ENCODE peak calls at places on chromosomes 2 and 18, in ten cellular contexts. Q is transverse colon, L is cardiac fibroblast, D is astrocyte of the cerebellum, C is epithelial cell of esophagus, K is osteoblast, S is lung, Z is mucosa of descending colon, E is AG10803, V is right cardiac atrium. N is an unnamed sample.

GRCh38 chr2:29731948-29732347 is 189.4 kb downstream of the ALK start:
- DNase-seq in E (no peak), Z (no peak), S (no peak), L (no peak), D (no peak), C (no peak), Q (no peak), K (no peak), V (no peak), N (no peak)

GRCh38 chr2:168307379-168307778 is 60.0 kb upstream of the STK39 start:
- DNase-seq in Q (no peak), V (no peak), S (no peak), C (no peak), E (no peak), L (no peak), D (no peak), Z (no peak), K (no peak), N (no peak)

GRCh38 chr18:35571138-35571537 is 10.4 kb upstream of the GALNT1 start:
- DNase-seq in K (no peak), Q (no peak), E (no peak), Z (no peak), C (peak; percentile 43), V (no peak), S (no peak), L (no peak), D (no peak), N (no peak)

GRCh38 chr18:59556265-59556664 is 141.0 kb downstream of the CCBE1 start:
- DNase-seq in E (peak; percentile 79), L (peak; percentile 76), Z (no peak), Q (no peak), D (no peak), C (peak; percentile 80), S (no peak), K (no peak), V (no peak), N (no peak)

GRCh38 chr2:215003001-215003400 is 135.4 kb downstream of the ABCA12 start:
- DNase-seq in L (peak; percentile 32), C (peak; percentile 9), Q (no peak), E (peak; percentile 8), D (peak; percentile 2), K (peak; percentile 50), Z (no peak), S (no peak), V (peak; percentile 12), N (no peak)

GRCh38 chr18:56112013-56112749 is 524.2 kb upstream of the TCF4 start:
- DNase-seq in Q (no peak), E (no peak), C (peak; percentile 70), D (no peak), Z (no peak), K (no peak), S (no peak), L (peak; percentile 18), V (no peak), N (peak; percentile 67)

GRCh38 chr2:197878792-197879191 is 74.4 kb downstream of the PLCL1 start:
- DNase-seq in S (no peak), Q (no peak), C (peak; percentile 34), E (peak; percentile 55), V (no peak), L (peak; percentile 60), K (no peak), Z (no peak), D (no peak), N (no peak)

GRCh38 chr2:42136832-42137821 is 32.0 kb upstream of the EML4 start:
- DNase-seq in S (no peak), E (no peak), L (peak; percentile 38), D (no peak), C (no peak), V (no peak), Z (no peak), K (no peak), Q (no peak), N (no peak)

GRCh38 chr2:74020717-74021406 is 36.2 kb downstream of the TET3 start:
- DNase-seq in C (no peak), D (no peak), E (no peak), Q (peak; percentile 37), V (no peak), L (no peak), S (no peak), Z (no peak), K (no peak), N (no peak)

DNA sequence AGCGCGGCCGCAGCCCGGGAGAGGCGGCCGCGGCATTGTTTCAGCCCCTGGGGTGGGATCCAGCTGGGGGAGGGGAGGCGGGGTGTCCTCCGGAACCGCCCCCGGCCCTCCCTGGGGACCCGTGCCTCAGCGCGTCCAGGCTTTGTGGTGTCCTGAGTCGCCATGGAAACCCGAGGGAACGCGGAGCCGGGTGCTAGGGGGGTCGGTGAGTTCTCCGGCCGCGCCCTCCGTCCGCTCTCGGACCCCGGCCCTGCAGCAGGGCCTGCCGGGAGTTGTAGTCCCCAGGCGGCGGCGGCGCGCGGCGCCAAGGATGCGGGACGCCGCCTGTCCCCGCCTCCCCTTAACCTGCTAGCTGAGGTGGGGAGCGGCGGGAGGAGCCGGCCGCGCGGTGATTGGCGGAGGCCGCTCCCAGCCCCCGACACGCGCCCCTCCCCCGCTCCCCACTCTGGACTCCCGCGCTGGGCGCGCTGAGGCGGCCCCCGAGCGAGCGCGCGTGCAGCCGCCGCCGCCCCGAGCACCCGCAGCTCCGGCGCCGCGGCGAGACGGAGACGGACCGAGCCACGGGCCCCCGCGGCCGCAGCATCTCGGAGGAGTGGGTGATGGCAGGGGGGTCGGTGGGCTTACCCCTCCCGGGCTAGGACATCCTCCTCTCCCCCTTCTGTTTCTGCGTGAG is at the start of gene DPYSL5:
- DNase-seq in L (no peak), E (no peak), Z (no peak), V (peak; percentile 23), C (no peak), K (peak; percentile 77), S (no peak), D (no peak), Q (no peak), N (no peak)
- H3K4me3 ChIP-seq in L (no peak within 1 kb of the TSS), E (no peak within 1 kb of the TSS), Z (no peak within 1 kb of the TSS), V (peak within 1 kb of the TSS; percentile 46), C (no peak within 1 kb of the TSS), K (no peak within 1 kb of the TSS), S (no peak within 1 kb of the TSS), D (peak within 1 kb of the TSS; percentile 32), Q (peak within 1 kb of the TSS; percentile 11), N (no peak within 1 kb of the TSS)

GRCh38 chr18:73924836-73925235 is 222.8 kb downstream of the FBXO15 start:
- DNase-seq in E (no peak), C (peak; percentile 40), S (no peak), Z (no peak), V (no peak), D (no peak), K (no peak), Q (no peak), L (no peak), N (no peak)
- H3K4me3 ChIP-seq in E (no peak overlapping the region), C (no peak overlapping the region), S (no peak overlapping the region), Z (no peak overlapping the region), V (no peak overlapping the region), D (no peak overlapping the region), K (no peak overlapping the region), Q (no peak overlapping the region), L (no peak overlapping the region), N (no peak overlapping the region)

GRCh38 chr2:61853086-61853847 is 593 bp downstream of the FAM161A start:
- DNase-seq in L (no peak), S (no peak), V (peak; percentile 79), E (no peak), C (peak; percentile 10), Z (peak; percentile 20), K (peak; percentile 91), D (no peak), Q (peak; percentile 75), N (no peak)
- H3K4me3 ChIP-seq in L (peak overlapping the region; percentile 94), S (peak overlapping the region; percentile 97), V (peak overlapping the region; percentile 79), E (peak overlapping the region; percentile 94), C (peak overlapping the region; percentile 82), Z (peak overlapping the region; percentile 47), K (peak overlapping the region; percentile 98), D (peak overlapping the region; percentile 82), Q (peak overlapping the region; percentile 69), N (peak overlapping the region; percentile 95)

GRCh38 chr2:85580206-85580605 is 2.8 kb downstream of the VAMP8 start:
- DNase-seq in K (peak; percentile 74), L (no peak), C (no peak), V (no peak), E (no peak), D (no peak), S (no peak), Z (no peak), Q (no peak), N (no peak)
- H3K4me3 ChIP-seq in K (no peak overlapping the region), L (no peak overlapping the region), C (no peak overlapping the region), V (no peak overlapping the region), E (no peak overlapping the region), D (no peak overlapping the region), S (no peak overlapping the region), Z (no peak overlapping the region), Q (no peak overlapping the region), N (no peak overlapping the region)

DNA sequence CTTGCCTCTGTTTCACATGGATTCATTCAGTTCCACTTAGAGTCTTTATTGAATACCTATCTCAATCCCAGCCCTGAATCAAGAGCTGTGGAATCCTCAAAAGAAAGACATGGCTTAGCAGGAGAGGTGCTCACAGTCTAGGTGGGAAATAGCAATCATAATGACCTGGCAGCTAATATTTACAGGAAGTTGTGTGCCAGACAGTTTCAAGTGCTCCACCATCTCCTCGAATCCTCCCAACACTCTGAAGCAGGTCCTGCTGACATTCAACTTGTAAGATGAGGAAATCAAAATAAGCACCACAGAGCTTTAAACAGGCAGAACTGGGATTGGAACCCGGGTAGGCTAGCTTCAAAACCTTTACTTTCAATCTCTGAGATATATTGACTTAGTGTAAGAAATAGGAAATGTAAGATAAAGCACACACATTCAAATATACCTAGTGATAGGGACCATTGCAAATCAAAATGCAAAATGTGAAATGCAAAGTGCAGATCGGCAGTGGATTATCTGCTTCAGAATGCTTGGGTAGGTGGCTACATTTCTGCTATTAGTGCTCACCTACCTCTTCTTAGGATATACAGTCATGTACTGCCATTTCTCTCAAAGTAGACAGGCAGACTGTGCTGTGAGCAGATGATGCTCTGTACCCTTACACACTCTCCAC is 182.0 kb downstream of the PRKCE start:
- DNase-seq in Q (no peak), K (no peak), S (no peak), L (no peak), E (no peak), C (no peak), D (no peak), Z (no peak), V (no peak), N (no peak)
- H3K4me3 ChIP-seq in Q (no peak overlapping the region), K (no peak overlapping the region), S (no peak overlapping the region), L (no peak overlapping the region), E (no peak overlapping the region), C (no peak overlapping the region), D (no peak overlapping the region), Z (no peak overlapping the region), V (no peak overlapping the region), N (no peak overlapping the region)

DNA sequence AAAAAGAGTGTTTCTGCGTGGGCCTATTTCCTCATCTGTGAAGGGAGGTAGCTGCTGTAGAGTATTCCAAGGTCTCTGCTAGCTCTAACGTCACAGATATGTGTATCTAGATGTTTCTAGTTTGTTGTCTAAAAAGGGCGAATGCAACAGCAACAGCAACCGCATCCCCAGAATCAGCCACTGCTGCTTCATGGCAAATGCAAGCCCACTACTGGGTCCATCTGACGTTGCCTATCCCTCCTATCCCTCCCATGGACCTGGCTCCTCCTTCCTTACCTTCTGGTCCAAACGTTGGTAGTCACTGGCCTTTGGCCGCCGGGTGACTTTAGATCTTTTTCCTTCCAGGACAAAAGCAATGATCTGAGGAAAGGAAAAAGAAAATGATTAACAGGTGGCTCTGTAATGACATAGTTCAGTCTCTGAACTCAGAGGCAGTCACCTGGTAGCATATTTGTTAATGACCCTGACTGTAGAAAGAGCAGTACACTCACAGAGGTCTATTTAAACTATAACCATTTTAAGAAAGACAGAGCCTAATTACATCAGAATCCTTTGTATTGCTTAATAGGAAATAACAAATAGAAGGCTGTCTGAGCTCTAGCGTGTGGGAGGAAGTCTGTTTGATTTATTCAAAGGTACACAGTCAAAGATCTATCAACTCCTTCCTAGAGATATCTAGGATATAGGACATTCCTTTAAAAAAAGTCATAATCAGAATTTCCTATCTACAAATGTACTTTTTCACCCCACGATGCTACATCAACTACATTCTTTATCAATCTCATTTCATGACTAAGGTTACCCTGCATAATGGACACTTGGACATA is 2.9 kb downstream of the TGOLN2 start:
- DNase-seq in D (no peak), L (peak; percentile 50), Q (peak; percentile 69), E (no peak), C (peak; percentile 48), Z (peak; percentile 72), K (no peak), V (no peak), S (no peak), N (no peak)
- H3K4me3 ChIP-seq in D (peak overlapping the region; percentile 83), L (peak overlapping the region; percentile 79), Q (peak overlapping the region; percentile 89), E (peak overlapping the region; percentile 95), C (peak overlapping the region; percentile 88), Z (no peak overlapping the region), K (peak overlapping the region; percentile 90), V (peak overlapping the region; percentile 82), S (no peak overlapping the region), N (peak overlapping the region; percentile 91)